ENCODE peak calls at places on chromosome 20, in nine cellular contexts. B, X, W, M, U, V, F, J and R are unnamed samples.

GRCh38 chr20:1484438-1485120 is 6.6 kb downstream of the SIRPB2 start:
- DNase-seq in B (no peak), X (no peak), W (no peak), M (no peak), U (no peak), V (no peak), F (no peak), J (no peak), R (no peak)

GRCh38 chr20:5120189-5120484 is 379 bp upstream of the PCNA start:
- DNase-seq in B (no peak), X (no peak), W (no peak), M (no peak), U (no peak), V (no peak), F (no peak), J (no peak), R (no peak)

GRCh38 chr20:24489193-24489592 is 19.8 kb downstream of the SYNDIG1 start:
- DNase-seq in B (no peak), X (no peak), W (no peak), M (no peak), U (no peak), V (no peak), F (no peak), J (no peak), R (no peak)

GRCh38 chr20:61598586-61598985 is 346.5 kb downstream of the CDH4 start:
- DNase-seq in B (no peak), X (no peak), W (no peak), M (no peak), U (no peak), V (no peak), F (no peak), J (no peak), R (no peak)

GRCh38 chr20:20711413-20711812 is 1.0 kb downstream of the RALGAPA2 start:
- DNase-seq in B (peak), X (no peak), W (no peak), M (peak), U (no peak), V (no peak), F (no peak), J (no peak), R (no peak)

GRCh38 chr20:46144626-46145025 is 26.5 kb downstream of the CD40 start:
- DNase-seq in B (no peak), X (no peak), W (no peak), M (no peak), U (peak), V (no peak), F (no peak), J (no peak), R (no peak)

GRCh38 chr20:33518071-33518470 is 28.2 kb downstream of the CBFA2T2 start:
- DNase-seq in B (no peak), X (no peak), W (no peak), M (no peak), U (peak), V (no peak), F (peak), J (no peak), R (no peak)

GRCh38 chr20:2741463-2741862 is 48.9 kb downstream of the EBF4 start:
- DNase-seq in B (no peak), X (no peak), W (no peak), M (no peak), U (no peak), V (no peak), F (no peak), J (no peak), R (no peak)

GRCh38 chr20:19003759-19004336 is 190.3 kb downstream of the SCP2D1 start:
- DNase-seq in B (no peak), X (no peak), W (no peak), M (no peak), U (peak), V (no peak), F (no peak), J (no peak), R (no peak)

GRCh38 chr20:32344835-32345506 is 13.2 kb upstream of the ASXL1 start:
- DNase-seq in B (no peak), X (no peak), W (peak), M (no peak), U (no peak), V (no peak), F (no peak), J (no peak), R (no peak)

GRCh38 chr20:35988910-35989463 is 20.6 kb downstream of the CNBD2 start:
- DNase-seq in B (no peak), X (no peak), W (no peak), M (no peak), U (no peak), V (no peak), F (no peak), J (no peak), R (no peak)

GRCh38 chr20:21373436-21373835 is 23.9 kb downstream of the NKX2-4 start:
- DNase-seq in B (no peak), X (no peak), W (no peak), M (no peak), U (no peak), V (no peak), F (no peak), J (no peak), R (no peak)

GRCh38 chr20:53413188-53413631 is 180.4 kb downstream of the ZNF217 start:
- DNase-seq in B (peak), X (no peak), W (no peak), M (peak), U (peak), V (peak), F (no peak), J (no peak), R (peak)

GRCh38 chr20:46359233-46359751 is 47.1 kb downstream of the ELMO2 start:
- DNase-seq in B (peak), X (no peak), W (no peak), M (no peak), U (no peak), V (peak), F (no peak), J (no peak), R (peak)

GRCh38 chr20:50699688-50700087 is 8.3 kb upstream of the RIPOR3 start:
- DNase-seq in B (no peak), X (no peak), W (no peak), M (no peak), U (no peak), V (no peak), F (no peak), J (no peak), R (no peak)

GRCh38 chr20:4081396-4081795 is 66.0 kb upstream of the RNF24 start:
- DNase-seq in B (no peak), X (no peak), W (no peak), M (no peak), U (no peak), V (no peak), F (no peak), J (no peak), R (no peak)

GRCh38 chr20:2697768-2698167 is 5.2 kb downstream of the EBF4 start:
- DNase-seq in B (no peak), X (no peak), W (no peak), M (no peak), U (no peak), V (no peak), F (no peak), J (no peak), R (no peak)

GRCh38 chr20:59611286-59611685 is 6.9 kb downstream of the PHACTR3 start:
- DNase-seq in B (no peak), X (peak), W (no peak), M (no peak), U (no peak), V (no peak), F (no peak), J (no peak), R (no peak)

GRCh38 chr20:56360133-56360898 is 1.5 kb downstream of the FAM210B start:
- DNase-seq in B (no peak), X (no peak), W (no peak), M (no peak), U (peak), V (no peak), F (no peak), J (no peak), R (no peak)

GRCh38 chr20:61322151-61322860 is 70.2 kb downstream of the CDH4 start:
- DNase-seq in B (no peak), X (no peak), W (no peak), M (no peak), U (no peak), V (no peak), F (no peak), J (no peak), R (no peak)

GRCh38 chr20:36170542-36171215 is 16.1 kb downstream of the EPB41L1 start:
- DNase-seq in B (no peak), X (no peak), W (no peak), M (no peak), U (no peak), V (no peak), F (no peak), J (no peak), R (no peak)

GRCh38 chr20:13995086-13995665 is at the start of gene MACROD2:
- DNase-seq in B (peak), X (peak), W (peak), M (no peak), U (peak), V (peak), F (peak), J (peak), R (peak)

GRCh38 chr20:1324598-1325172 is 4.3 kb downstream of the SDCBP2 start:
- DNase-seq in B (no peak), X (peak), W (no peak), M (no peak), U (no peak), V (no peak), F (no peak), J (no peak), R (no peak)

GRCh38 chr20:36866681-36867485 is 9.1 kb upstream of the TLDC2 start:
- DNase-seq in B (peak), X (no peak), W (no peak), M (no peak), U (no peak), V (no peak), F (no peak), J (no peak), R (no peak)

GRCh38 chr20:2421247-2421646 is 40.5 kb downstream of the TGM6 start:
- DNase-seq in B (no peak), X (no peak), W (no peak), M (no peak), U (peak), V (no peak), F (no peak), J (no peak), R (no peak)

GRCh38 chr20:25632940-25633790 is 9.4 kb upstream of the NANP start:
- DNase-seq in B (no peak), X (no peak), W (no peak), M (no peak), U (peak), V (no peak), F (no peak), J (no peak), R (no peak)

DNA sequence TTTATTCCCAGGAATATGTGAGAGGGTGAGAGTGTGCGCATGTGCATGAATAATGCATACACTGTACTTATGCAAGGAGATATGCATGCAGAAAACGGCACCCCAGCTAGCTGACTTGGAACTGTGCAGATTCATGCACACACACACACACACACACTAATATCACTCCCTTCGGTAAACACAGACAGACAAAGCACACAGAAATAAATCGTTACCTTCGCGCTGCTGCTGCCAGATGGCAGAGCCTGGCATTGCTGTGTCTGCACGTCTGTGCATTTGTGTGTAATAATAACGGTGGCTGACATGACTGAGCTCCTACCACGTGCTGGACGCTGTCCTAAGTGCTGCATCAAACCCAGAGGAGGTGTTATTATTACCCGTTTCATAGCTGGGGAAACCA is 36.8 kb downstream of the PREX1 start:
- DNase-seq in B (peak), X (no peak), W (no peak), M (no peak), U (no peak), V (no peak), F (no peak), J (no peak), R (no peak)
- TF ChIP-seq CTCF in B (no peak), X (no peak), W (no peak), M (no peak), U (no peak), V (no peak), F (no peak), J (peak), R (no peak)

DNA sequence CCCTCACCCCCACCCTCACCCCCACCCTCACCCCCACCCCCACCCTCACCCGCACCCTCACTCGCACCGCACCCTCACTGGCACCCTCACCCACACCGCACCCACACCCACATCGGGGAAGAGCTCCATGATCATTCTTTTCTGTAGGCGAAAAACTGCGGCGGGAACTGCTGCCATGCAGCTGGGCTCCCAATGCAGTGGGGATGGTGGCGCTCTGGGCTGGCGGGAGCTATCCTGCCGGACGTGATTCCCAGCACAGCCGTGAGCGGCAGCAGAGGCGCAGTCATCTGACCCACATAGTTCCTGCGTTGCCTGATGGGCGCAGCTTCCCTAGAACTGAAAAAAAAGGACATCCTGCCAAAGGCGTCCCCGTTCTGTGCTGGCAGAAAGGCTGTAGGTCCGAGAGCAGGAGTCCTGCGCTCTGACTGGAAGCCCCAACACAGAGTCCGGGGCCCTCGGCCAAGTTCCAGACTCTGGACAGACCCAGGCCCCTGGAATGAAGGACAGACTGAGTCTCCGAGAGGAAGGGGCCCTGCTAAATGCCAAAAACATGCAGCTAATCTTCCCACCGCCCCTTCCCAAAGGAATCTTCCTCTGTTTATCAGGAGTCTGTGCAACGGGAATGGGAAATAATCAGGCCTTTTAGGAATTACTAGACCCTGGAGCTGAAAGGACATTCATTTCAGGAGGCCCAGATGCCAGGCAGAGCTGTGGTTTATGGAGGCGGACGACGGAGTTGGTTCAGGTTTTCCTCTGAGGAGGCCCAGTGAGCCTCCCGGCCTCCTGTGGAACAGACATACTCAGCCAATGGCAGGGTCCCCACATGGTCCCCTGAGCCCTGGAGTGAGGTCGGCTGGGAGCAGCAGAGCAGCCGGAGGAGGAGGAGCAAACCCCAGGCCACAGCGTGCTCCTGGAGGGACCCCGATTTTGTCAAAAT is 14.1 kb upstream of the TCFL5 start:
- DNase-seq in B (no peak), X (peak), W (peak), M (no peak), U (peak), V (peak), F (no peak), J (peak), R (no peak)
- TF ChIP-seq CTCF in B (no peak), X (peak), W (peak), M (no peak), U (peak), V (peak), F (peak), J (peak), R (no peak)

GRCh38 chr20:17859616-17860232 is 108.9 kb downstream of the SNX5 start:
- DNase-seq in B (no peak), X (no peak), W (no peak), M (no peak), U (no peak), V (peak), F (no peak), J (no peak), R (peak)
- TF ChIP-seq CTCF in B (no peak), X (no peak), W (no peak), M (no peak), U (no peak), V (no peak), F (no peak), J (no peak), R (peak)

DNA sequence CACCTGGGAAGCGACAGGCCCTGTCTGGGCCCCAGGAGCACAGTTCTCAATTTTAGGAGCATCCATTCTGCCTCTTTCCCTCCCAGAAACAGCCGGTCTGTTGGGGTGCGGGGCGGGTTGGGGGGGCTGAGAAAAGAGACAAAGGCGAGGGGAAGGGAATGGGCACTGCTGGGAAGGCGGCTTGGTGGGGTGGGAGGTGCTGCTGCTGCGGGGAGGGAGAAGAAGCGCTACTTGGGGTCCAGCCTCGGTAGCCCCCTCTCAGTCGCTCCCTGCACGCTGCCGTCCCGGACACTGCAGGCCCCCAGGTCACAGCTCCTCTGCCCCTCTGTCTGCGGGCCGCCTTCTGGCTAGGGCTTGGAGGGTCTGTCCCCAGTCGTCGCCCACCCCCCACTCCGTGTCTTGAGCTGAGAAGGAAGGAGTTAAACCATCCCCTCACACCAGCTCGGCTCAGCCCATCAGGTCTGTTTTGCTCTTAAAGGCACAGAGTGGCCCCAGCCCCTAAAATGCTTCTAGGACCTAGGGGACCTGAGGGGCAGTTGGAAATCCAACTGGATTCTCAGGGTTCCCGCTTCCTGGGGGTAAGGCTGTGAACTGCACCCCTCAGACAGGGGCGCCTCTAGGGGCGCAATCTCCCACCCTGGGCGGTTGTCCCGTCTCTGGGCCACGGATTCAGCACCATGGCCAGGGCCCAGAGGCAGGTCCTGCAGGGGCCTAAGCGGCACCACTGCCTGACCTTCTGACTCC is 740 bp downstream of the GDAP1L1 start:
- DNase-seq in B (peak), X (peak), W (peak), M (peak), U (peak), V (peak), F (no peak), J (peak), R (peak)
- TF ChIP-seq CTCF in B (peak), X (peak), W (peak), M (no peak), U (no peak), V (peak), F (peak), J (peak), R (no peak)

GRCh38 chr20:41185013-41185757 is 47.8 kb downstream of the PLCG1 start:
- DNase-seq in B (no peak), X (no peak), W (no peak), M (no peak), U (no peak), V (no peak), F (no peak), J (peak), R (no peak)
- TF ChIP-seq CTCF in B (no peak), X (no peak), W (no peak), M (no peak), U (no peak), V (no peak), F (no peak), J (peak), R (no peak)